ENCODE peak calls at places on chromosomes 1 and 21, in six cellular contexts. F is A549, A is left lung, Z is thoracic aorta, S is GM12865, H is fibroblast of mammary gland. K is an unnamed sample.

GRCh38 chr1:110490791-110491451 is 28.1 kb downstream of the KCNA10 start:
- DNase-seq in F (no peak), S (no peak), A (no peak), H (no peak), Z (no peak), K (no peak)

GRCh38 chr1:77438239-77438913 is 156.6 kb downstream of the AK5 start:
- DNase-seq in A (no peak), H (peak; percentile 78), F (no peak), Z (no peak), S (no peak), K (peak; percentile 85)

GRCh38 chr1:227043755-227044154 is 103.7 kb downstream of the COQ8A start:
- DNase-seq in H (peak; percentile 63), Z (no peak), A (no peak), S (no peak), F (peak; percentile 62), K (no peak)

GRCh38 chr1:39925727-39926342 is 24.1 kb upstream of the MYCL start:
- DNase-seq in A (no peak), S (no peak), F (no peak), Z (no peak), H (peak; percentile 80), K (no peak)

GRCh38 chr1:230827801-230828200 is 40.5 kb downstream of the C1orf198 start:
- DNase-seq in Z (no peak), A (no peak), S (no peak), F (no peak), H (no peak), K (no peak)

GRCh38 chr1:159916240-159917051 is 8.9 kb downstream of the TAGLN2 start:
- DNase-seq in A (no peak), F (peak; percentile 95), H (peak; percentile 56), S (no peak), Z (no peak), K (peak; percentile 94)

GRCh38 chr1:221712776-221713431 is 29.0 kb downstream of the DUSP10 start:
- DNase-seq in S (peak; percentile 85), H (no peak), F (no peak), Z (no peak), A (no peak), K (no peak)

GRCh38 chr1:170732262-170732595 is 68.3 kb downstream of the PRRX1 start:
- DNase-seq in A (no peak), H (peak; percentile 80), F (no peak), Z (no peak), S (no peak), K (peak; percentile 55)

GRCh38 chr1:1858382-1859086 is 32.4 kb downstream of the GNB1 start:
- DNase-seq in S (no peak), Z (peak; percentile 48), F (peak; percentile 73), A (peak; percentile 46), H (peak; percentile 86), K (peak; percentile 93)

GRCh38 chr1:235077163-235077540 is 51.5 kb downstream of the TOMM20 start:
- DNase-seq in H (no peak), S (no peak), A (no peak), F (no peak), Z (no peak), K (no peak)

GRCh38 chr1:237267743-237268142 is 225.8 kb downstream of the RYR2 start:
- DNase-seq in S (no peak), F (no peak), H (no peak), Z (no peak), A (no peak), K (no peak)

GRCh38 chr1:29691499-29691898 is 455.2 kb downstream of the PTPRU start:
- DNase-seq in S (no peak), Z (no peak), A (no peak), H (no peak), F (no peak), K (no peak)

GRCh38 chr1:82284213-82284612 is 483.5 kb downstream of the ADGRL2 start:
- DNase-seq in H (peak; percentile 8), A (no peak), F (no peak), S (no peak), Z (no peak), K (no peak)

GRCh38 chr1:44605904-44606615 is 68.2 kb downstream of the TMEM53 start:
- DNase-seq in Z (no peak), F (no peak), S (no peak), A (no peak), H (peak; percentile 66), K (no peak)

GRCh38 chr1:52127181-52128175 is 14.4 kb upstream of the ZFYVE9 start:
- DNase-seq in S (peak; percentile 50), F (peak; percentile 59), Z (no peak), A (no peak), H (peak; percentile 79), K (peak; percentile 45)

GRCh38 chr1:46520063-46520911 is 30.7 kb downstream of the DMBX1 start:
- DNase-seq in F (peak; percentile 66), S (no peak), Z (no peak), H (peak; percentile 61), A (peak; percentile 58), K (peak; percentile 81)

DNA sequence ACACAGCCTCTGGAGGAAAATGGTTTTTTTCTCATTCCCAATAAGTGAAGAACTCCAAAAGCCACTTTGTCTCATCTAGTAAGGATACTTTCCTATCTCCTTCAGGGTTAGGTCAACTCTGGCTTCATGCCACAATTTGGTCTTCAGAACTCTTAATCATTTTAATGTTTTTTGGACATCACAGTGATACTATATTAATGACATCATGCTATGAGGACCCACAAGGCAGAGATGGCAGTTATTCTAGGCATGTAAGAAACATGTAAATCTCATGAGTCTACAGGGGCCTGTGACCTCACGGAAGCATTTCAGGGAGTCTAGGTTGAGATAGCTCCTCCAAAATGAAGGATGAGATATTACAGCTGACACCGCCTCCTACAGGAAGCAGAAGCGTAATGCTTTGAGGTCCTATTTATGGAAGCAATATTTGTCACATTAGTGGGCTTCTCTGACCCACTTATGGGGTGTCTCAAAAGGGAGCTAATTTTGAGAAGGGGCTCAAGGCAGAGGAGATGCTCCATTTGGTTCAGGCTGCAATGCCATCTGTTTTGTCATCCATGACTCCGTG is 5.0 kb upstream of the GPR137B start:
- DNase-seq in F (peak; percentile 23), H (no peak), A (no peak), Z (no peak), S (no peak), K (no peak)
- TF ChIP-seq CTCF in F (no peak), H (peak; percentile 11), A (no peak), Z (no peak), S (peak; percentile 46), K (peak; percentile 40)

GRCh38 chr1:201021333-201022177 is 2.0 kb downstream of the KIF21B start:
- DNase-seq in F (no peak), S (peak; percentile 60), H (no peak), A (no peak), Z (no peak), K (no peak)

GRCh38 chr1:201023517-201023902 is at the start of gene KIF21B:
- DNase-seq in H (peak; percentile 14), Z (peak; percentile 27), S (peak; percentile 89), F (peak; percentile 59), A (peak; percentile 85), K (no peak)

GRCh38 chr1:201024251-201024998 is 911 bp upstream of the KIF21B start:
- DNase-seq in Z (no peak), A (no peak), F (no peak), H (no peak), S (no peak), K (no peak)

GRCh38 chr1:201022178-201022823 is 1.2 kb downstream of the KIF21B start:
- DNase-seq in H (no peak), F (no peak), A (no peak), Z (no peak), S (no peak), K (no peak)

DNA sequence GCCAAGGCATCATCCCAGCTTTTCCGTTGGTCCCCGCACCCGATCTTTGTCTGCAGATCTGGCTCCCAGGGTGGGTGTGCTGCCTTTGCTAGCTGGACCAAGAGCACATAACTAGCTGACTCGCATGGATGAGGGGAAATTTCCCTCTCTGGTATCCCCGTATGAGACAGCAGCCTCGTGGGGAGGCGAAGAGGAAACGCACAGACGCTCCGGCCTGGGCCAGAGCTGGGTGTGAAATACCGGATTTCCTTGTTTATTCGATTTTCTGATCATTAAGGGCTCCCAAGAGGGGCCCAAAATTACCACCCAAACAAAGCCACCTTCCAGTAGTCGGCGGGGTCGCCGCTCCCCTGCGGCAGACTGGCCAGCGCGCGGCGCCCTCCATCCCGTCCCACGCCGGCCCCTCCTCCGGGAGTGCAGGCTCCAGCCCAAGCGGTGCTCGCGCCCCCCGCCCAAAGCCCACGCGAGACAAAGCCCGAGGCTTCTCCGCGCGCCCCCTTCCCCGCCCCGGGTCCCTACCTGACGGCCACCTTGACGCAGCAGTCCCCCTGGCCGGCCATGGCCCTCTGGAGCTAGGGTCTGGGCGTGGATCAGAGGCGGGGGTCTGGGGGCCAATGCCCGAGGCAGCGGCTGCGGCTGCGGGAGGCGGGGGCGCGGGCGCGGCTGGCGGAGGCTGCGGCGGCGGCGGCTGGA is 544 bp downstream of the KIF21B start:
- DNase-seq in S (peak; percentile 60), Z (no peak), A (no peak), H (no peak), F (no peak), K (no peak)
- TF ChIP-seq CTCF in S (no peak), Z (no peak), A (no peak), H (no peak), F (no peak), K (no peak)

DNA sequence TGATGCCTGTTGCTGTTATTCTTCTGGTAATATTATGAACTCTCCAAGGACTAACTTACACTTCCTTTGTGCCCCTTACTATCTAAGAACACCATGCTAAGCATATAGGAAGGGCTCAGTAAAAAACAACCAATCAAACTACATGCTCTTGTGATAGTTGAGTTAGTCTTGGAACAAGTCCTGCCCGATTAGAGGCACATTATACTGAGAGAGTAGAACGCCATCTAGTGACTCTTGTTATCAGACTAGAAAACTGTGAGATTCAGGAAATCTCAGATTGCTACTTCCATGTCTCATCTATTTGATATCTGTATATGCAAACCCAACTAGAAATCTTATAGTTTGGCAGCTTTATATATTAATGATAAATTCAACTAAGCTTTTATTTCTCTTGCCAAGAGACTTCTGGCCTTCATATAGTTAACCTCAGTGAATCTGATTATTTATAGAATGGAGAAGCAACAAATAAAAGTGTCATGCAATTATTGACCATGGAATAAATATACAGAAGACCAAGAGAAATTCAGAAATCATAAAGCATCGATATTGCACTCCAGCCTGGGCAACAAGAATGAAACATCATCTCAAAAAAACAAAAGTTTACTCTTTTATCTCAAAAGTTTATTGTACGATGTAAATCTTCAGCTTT is 7.8 kb upstream of the SRRM1 start:
- DNase-seq in Z (no peak), H (peak; percentile 81), A (no peak), S (peak; percentile 63), F (peak; percentile 76), K (peak; percentile 78)
- TF ChIP-seq CTCF in Z (peak; percentile 31), H (peak; percentile 74), A (peak; percentile 18), S (peak; percentile 46), F (peak; percentile 69), K (peak; percentile 80)

DNA sequence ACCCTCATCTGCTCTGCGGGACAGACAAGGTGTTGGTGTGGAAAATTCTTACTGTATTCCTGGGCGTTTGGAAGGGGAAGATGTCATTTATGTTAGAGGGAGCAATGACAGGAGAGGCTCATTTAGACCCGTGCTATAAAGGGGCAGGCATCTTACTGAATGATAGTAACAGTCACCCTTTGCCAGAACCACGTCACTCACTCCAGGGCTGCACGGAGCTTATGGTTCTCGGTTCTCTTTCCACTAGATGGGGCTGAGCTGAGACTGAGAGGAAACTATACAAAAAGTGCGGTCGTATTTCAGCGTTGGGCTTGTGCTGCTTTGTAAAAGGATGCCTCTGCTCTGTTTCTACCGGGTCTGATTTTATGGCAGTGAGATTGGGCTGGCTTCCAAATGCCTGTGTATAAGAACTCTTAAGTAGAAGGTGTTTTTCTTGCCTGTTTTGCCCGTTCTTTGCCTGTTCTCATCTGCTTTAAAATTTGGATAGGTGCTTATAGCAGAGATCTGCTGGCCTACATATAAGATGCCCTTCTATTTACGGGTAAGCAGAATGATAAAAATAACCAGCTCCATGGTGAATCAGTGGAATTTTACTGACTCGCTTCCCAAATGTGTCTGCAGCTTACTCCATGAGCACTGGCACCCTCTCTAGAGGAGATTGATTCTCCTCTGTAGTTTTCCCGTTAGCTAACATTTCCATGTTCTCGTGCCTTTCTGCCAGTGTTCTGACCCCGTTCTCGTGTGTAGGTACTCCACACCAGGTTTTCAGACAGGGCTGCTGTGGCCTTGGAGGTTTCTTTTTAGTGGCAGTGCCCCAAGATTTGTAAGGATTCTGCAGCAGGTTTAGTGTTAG is 55.9 kb downstream of the MRPS6 start:
- DNase-seq in A (no peak), H (peak; percentile 91), S (no peak), Z (peak; percentile 38), F (no peak), K (peak; percentile 86)
- TF ChIP-seq CTCF in A (no peak), H (peak; percentile 62), S (no peak), Z (peak; percentile 38), F (no peak), K (peak; percentile 71)

K was measured in HFFc6.